ENCODE peak calls at places on chromosomes 7 and 10, in nine cellular contexts. S is DMS79, O is EL, G is hypothalamus, A is psoas muscle, D is Daoy, T is progenitor cell of endocrine pancreas, J is M059J, U is prostate gland. B is an unnamed sample.

GRCh38 chr10:71269301-71270288 is 49.5 kb upstream of the SLC29A3 start:
- DNase-seq in U (no peak), O (no peak), S (no peak), T (no peak), G (no peak), D (no peak), A (no peak), J (no peak), B (no peak)

GRCh38 chr10:51215956-51216834 is 141.9 kb downstream of the PRKG1 start:
- DNase-seq in S (no peak), A (no peak), U (no peak), O (peak; percentile 7), J (no peak), G (no peak), T (no peak), D (no peak), B (no peak)

GRCh38 chr10:111030042-111030750 is 46.6 kb upstream of the ADRA2A start:
- DNase-seq in U (no peak), J (no peak), S (no peak), O (no peak), D (no peak), G (no peak), A (no peak), T (no peak), B (no peak)

GRCh38 chr10:122152544-122152943 is 118.6 kb upstream of the BTBD16 start:
- DNase-seq in U (peak; percentile 62), S (no peak), A (peak; percentile 97), D (peak; percentile 60), O (no peak), J (no peak), G (peak; percentile 53), T (no peak), B (no peak)

GRCh38 chr7:34320412-34320811 is 337.6 kb upstream of the NPSR1 start:
- DNase-seq in D (no peak), O (no peak), S (no peak), G (no peak), A (no peak), U (no peak), T (no peak), J (no peak), B (no peak)

GRCh38 chr10:121695731-121696464 is 97.7 kb upstream of the FGFR2 start:
- DNase-seq in T (no peak), O (no peak), S (no peak), J (no peak), G (no peak), D (no peak), A (no peak), U (no peak), B (peak; percentile 16)

GRCh38 chr10:7218974-7219373 is 191.9 kb downstream of the SFMBT2 start:
- DNase-seq in T (no peak), D (no peak), O (no peak), S (no peak), G (no peak), U (no peak), A (no peak), J (peak; percentile 7), B (no peak)

GRCh38 chr10:104472957-104473745 is 119.5 kb downstream of the CFAP58 start:
- DNase-seq in S (no peak), D (no peak), O (peak; percentile 81), J (peak; percentile 88), U (peak; percentile 30), A (no peak), T (no peak), G (no peak), B (no peak)

GRCh38 chr10:12564173-12564572 is 214.8 kb downstream of the CAMK1D start:
- DNase-seq in T (no peak), G (no peak), A (no peak), S (no peak), U (no peak), D (no peak), O (no peak), J (no peak), B (peak; percentile 47)

GRCh38 chr10:35218339-35218955 is 91.8 kb downstream of the CREM start:
- DNase-seq in J (peak; percentile 73), S (peak; percentile 44), D (peak; percentile 71), U (peak; percentile 77), A (peak; percentile 85), O (peak; percentile 83), G (no peak), T (peak; percentile 52), B (peak; percentile 68)

GRCh38 chr7:123655614-123656013 is at the start of gene LMOD2:
- DNase-seq in O (no peak), A (peak; percentile 88), S (no peak), T (no peak), J (no peak), D (no peak), U (no peak), G (no peak), B (no peak)

GRCh38 chr10:96758423-96758822 is 38.1 kb upstream of the PIK3AP1 start:
- DNase-seq in S (no peak), G (no peak), J (no peak), D (no peak), A (no peak), T (no peak), O (no peak), U (no peak), B (no peak)

GRCh38 chr7:2478800-2479199 is 2.6 kb upstream of the GRIFIN start:
- DNase-seq in T (no peak), O (no peak), J (peak; percentile 15), A (no peak), G (no peak), S (no peak), U (peak; percentile 23), D (no peak), B (peak; percentile 37)

B was measured in RCC 7860.